ENCODE peak calls at places on chromosomes 7 and 10, in seven cellular contexts. M is stimulated activated CD8-positive, alpha-beta memory T cell treated with anti-CD3 and anti-CD28 coated beads, Interleukin-2, amount 100 ng/mL, for 1 hour; S is transverse colon; L is HS-27A; R is stimulated activated naive B cell treated with anti-CD40 and anti-IgM and Interleukin-4, amounts not matched to agents 10 μg/mL and 1 μg/mL and 100 μg/mL, for 72 hours; Q is heart left ventricle; J is astrocyte of the spinal cord. O is an unnamed sample.
A peak's percentile ranks its signal among the peaks of the same experiment; 100 is the strongest.

GRCh38 chr10:9786101-9786500 is 1231.6 kb upstream of the CELF2 start:
- DNase-seq in M (no peak), S (no peak), L (no peak), R (no peak), Q (no peak), J (peak; percentile 60), O (peak; percentile 64)

GRCh38 chr7:81882086-81882485 is 112.2 kb upstream of the HGF start:
- DNase-seq in M (no peak), S (no peak), L (no peak), R (no peak), Q (no peak), J (peak; percentile 18), O (peak; percentile 69)

GRCh38 chr7:22357311-22358175 is 589 bp upstream of the RAPGEF5 start:
- DNase-seq in M (no peak), S (peak; percentile 58), L (no peak), R (no peak), Q (no peak), J (peak; percentile 18), O (peak; percentile 3)

GRCh38 chr7:49228447-49228846 is 304.1 kb downstream of the CDC14C start:
- DNase-seq in M (no peak), S (no peak), L (no peak), R (no peak), Q (no peak), J (no peak), O (no peak)

GRCh38 chr10:30219977-30220751 is 128.9 kb downstream of the MTPAP start:
- DNase-seq in M (no peak), S (no peak), L (peak; percentile 4), R (no peak), Q (peak; percentile 26), J (no peak), O (peak; percentile 72)

GRCh38 chr10:11823989-11824346 is 812 bp downstream of the PROSER2 start:
- DNase-seq in M (no peak), S (no peak), L (no peak), R (no peak), Q (no peak), J (peak; percentile 33), O (peak; percentile 29)

GRCh38 chr10:83607959-83608745 is 531.2 kb upstream of the GHITM start:
- DNase-seq in M (no peak), S (no peak), L (no peak), R (no peak), Q (no peak), J (peak; percentile 57), O (peak; percentile 48)

GRCh38 chr7:103106336-103107070 is 31.6 kb downstream of the ARMC10 start:
- DNase-seq in M (no peak), S (no peak), L (no peak), R (no peak), Q (no peak), J (no peak), O (no peak)

GRCh38 chr7:150738092-150739044 is 1.1 kb downstream of the GIMAP5 start:
- DNase-seq in M (no peak), S (no peak), L (no peak), R (no peak), Q (no peak), J (no peak), O (no peak)

GRCh38 chr10:71726673-71727428 is 7.3 kb upstream of the C10orf105 start:
- DNase-seq in M (no peak), S (peak; percentile 44), L (no peak), R (no peak), Q (no peak), J (no peak), O (no peak)

GRCh38 chr10:45500798-45501197 is 126.8 kb downstream of the ALOX5 start:
- DNase-seq in M (no peak), S (no peak), L (no peak), R (no peak), Q (no peak), J (no peak), O (no peak)

O was measured in fibroblast of pulmonary artery.